ENCODE peak calls at places on chromosome 5, in nine cellular contexts. N is AG04450, Q is choroid plexus epithelial cell, I is psoas muscle, R is right lobe of liver, Y is AG04449, B is HL-60, P is A549, A is A673. K is an unnamed sample.

GRCh38 chr5:117161718-117162386 is 587.2 kb upstream of the SEMA6A start:
- DNase-seq in N (no peak), Q (no peak), I (no peak), R (no peak), Y (no peak), B (no peak), P (no peak), A (no peak), K (no peak)

GRCh38 chr5:131019601-131020315 is 145.3 kb downstream of the HINT1 start:
- DNase-seq in N (no peak), Q (no peak), I (no peak), R (no peak), Y (no peak), B (no peak), P (no peak), A (no peak), K (no peak)

GRCh38 chr5:147558826-147559225 is 49.0 kb upstream of the DPYSL3 start:
- DNase-seq in N (peak; percentile 61), Q (peak; percentile 87), I (no peak), R (no peak), Y (no peak), B (no peak), P (peak; percentile 25), A (peak; percentile 69), K (peak; percentile 68)

GRCh38 chr5:6715271-6715670 is 2.0 kb downstream of the TENT4A start:
- DNase-seq in N (no peak), Q (no peak), I (no peak), R (no peak), Y (no peak), B (no peak), P (no peak), A (no peak), K (no peak)

GRCh38 chr5:141529002-141529401 is 40.1 kb downstream of the PCDHGC5 start:
- DNase-seq in N (no peak), Q (peak; percentile 82), I (peak; percentile 59), R (no peak), Y (no peak), B (no peak), P (no peak), A (no peak), K (peak; percentile 41)

GRCh38 chr5:159286420-159287035 is 23.4 kb downstream of the UBLCP1 start:
- DNase-seq in N (no peak), Q (peak; percentile 74), I (no peak), R (no peak), Y (no peak), B (no peak), P (no peak), A (peak; percentile 55), K (no peak)

GRCh38 chr5:53323511-53323910 is 156.9 kb upstream of the FST start:
- DNase-seq in N (no peak), Q (no peak), I (no peak), R (no peak), Y (no peak), B (no peak), P (no peak), A (no peak), K (no peak)

GRCh38 chr5:31096238-31096865 is 97.1 kb upstream of the CDH6 start:
- DNase-seq in N (peak; percentile 41), Q (peak; percentile 70), I (no peak), R (no peak), Y (no peak), B (no peak), P (no peak), A (no peak), K (peak; percentile 78)

GRCh38 chr5:63401434-63402046 is 560.7 kb downstream of the HTR1A start:
- DNase-seq in N (no peak), Q (peak; percentile 64), I (peak; percentile 52), R (peak; percentile 57), Y (no peak), B (no peak), P (peak; percentile 8), A (peak; percentile 68), K (peak; percentile 46)

GRCh38 chr5:92179651-92180050 is 796.5 kb upstream of the ARRDC3 start:
- DNase-seq in N (no peak), Q (no peak), I (no peak), R (no peak), Y (no peak), B (no peak), P (no peak), A (peak; percentile 76), K (no peak)

GRCh38 chr5:152514827-152515397 is 109.8 kb upstream of the NMUR2 start:
- DNase-seq in N (no peak), Q (peak; percentile 55), I (no peak), R (no peak), Y (no peak), B (no peak), P (peak; percentile 10), A (peak; percentile 33), K (no peak)
- H3K4me3 ChIP-seq in N (no peak overlapping the region), Q (no peak overlapping the region), I (no peak overlapping the region), R (no peak overlapping the region), Y (no peak overlapping the region), B (no peak overlapping the region), P (no peak overlapping the region), A (no peak overlapping the region), K (no peak overlapping the region)

GRCh38 chr5:140513124-140513523 is 34.3 kb upstream of the EIF4EBP3 start:
- DNase-seq in N (no peak), Q (no peak), I (no peak), R (no peak), Y (no peak), B (no peak), P (no peak), A (no peak), K (no peak)

DNA sequence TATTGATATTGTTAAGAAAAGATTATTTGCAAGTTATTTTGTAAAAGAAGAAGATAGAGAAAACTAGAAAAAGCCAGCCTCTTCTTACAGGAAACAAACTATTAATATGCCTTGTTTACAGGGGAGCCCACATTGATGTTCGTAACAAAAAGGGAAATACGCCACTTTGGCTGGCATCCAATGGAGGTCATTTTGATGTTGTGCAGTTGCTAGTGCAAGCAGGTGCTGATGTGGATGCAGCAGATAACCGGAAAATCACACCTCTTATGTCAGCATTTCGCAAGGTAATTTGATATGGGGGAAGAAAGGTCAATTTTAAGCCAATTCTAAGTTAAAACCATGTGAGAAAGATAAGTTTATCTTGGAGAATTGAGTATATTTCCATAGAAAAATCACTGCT is 37.6 kb upstream of the EIF4EBP3 start:
- DNase-seq in N (no peak), Q (no peak), I (no peak), R (no peak), Y (no peak), B (no peak), P (no peak), A (no peak), K (no peak)
- TF ChIP-seq CTCF in N (no peak), Q (no peak), I (no peak), R (no peak), Y (no peak), B (no peak), P (no peak), A (no peak), K (no peak)

GRCh38 chr5:180850434-180851078 is 10.5 kb downstream of the ZFP62 start:
- DNase-seq in N (no peak), Q (no peak), I (no peak), R (no peak), Y (no peak), B (no peak), P (no peak), A (no peak), K (no peak)
- H3K4me3 ChIP-seq in N (no peak overlapping the region), Q (no peak overlapping the region), I (no peak overlapping the region), R (no peak overlapping the region), Y (no peak overlapping the region), B (no peak overlapping the region), P (no peak overlapping the region), A (no peak overlapping the region), K (no peak overlapping the region)

GRCh38 chr5:179146277-179146676 is 86.1 kb downstream of the ZNF354C start:
- DNase-seq in N (no peak), Q (no peak), I (no peak), R (peak; percentile 12), Y (no peak), B (no peak), P (no peak), A (no peak), K (no peak)
- TF ChIP-seq CTCF in N (no peak), Q (no peak), I (no peak), R (no peak), Y (no peak), B (no peak), P (no peak), A (no peak), K (no peak)

GRCh38 chr5:80407735-80408474 is at the start of gene ZFYVE16:
- DNase-seq in N (peak; percentile 91), Q (peak; percentile 98), I (peak; percentile 99), R (peak; percentile 99), Y (peak; percentile 76), B (peak; percentile 61), P (peak; percentile 88), A (peak; percentile 99), K (peak; percentile 95)

GRCh38 chr5:80406980-80407734 is 707 bp upstream of the ZFYVE16 start:
- DNase-seq in N (no peak), Q (peak; percentile 38), I (peak; percentile 58), R (peak; percentile 66), Y (no peak), B (no peak), P (no peak), A (no peak), K (peak; percentile 4)

GRCh38 chr5:80408475-80408875 is 611 bp downstream of the ZFYVE16 start:
- DNase-seq in N (no peak), Q (peak; percentile 45), I (peak; percentile 84), R (no peak), Y (no peak), B (no peak), P (peak; percentile 67), A (peak; percentile 86), K (peak; percentile 30)

GRCh38 chr5:80411589-80412219 is 3.8 kb downstream of the ZFYVE16 start:
- DNase-seq in N (no peak), Q (no peak), I (no peak), R (no peak), Y (no peak), B (no peak), P (no peak), A (no peak), K (no peak)

GRCh38 chr5:80408976-80409926 is 1.4 kb downstream of the ZFYVE16 start:
- DNase-seq in N (no peak), Q (peak; percentile 39), I (no peak), R (no peak), Y (no peak), B (no peak), P (no peak), A (peak; percentile 19), K (peak; percentile 5)
- H3K4me3 ChIP-seq in N (peak overlapping the region; percentile 80), Q (peak overlapping the region; percentile 89), I (peak overlapping the region; percentile 94), R (peak overlapping the region; percentile 87), Y (peak overlapping the region; percentile 78), B (peak overlapping the region; percentile 81), P (peak overlapping the region; percentile 78), A (peak overlapping the region; percentile 94), K (peak overlapping the region; percentile 87)

GRCh38 chr5:43010956-43011355 is 29.2 kb downstream of the ANXA2R start:
- DNase-seq in N (no peak), Q (no peak), I (no peak), R (no peak), Y (no peak), B (no peak), P (no peak), A (peak; percentile 43), K (no peak)
- TF ChIP-seq CTCF in N (no peak), Q (no peak), I (no peak), R (no peak), Y (no peak), B (no peak), P (no peak), A (no peak), K (no peak)